ENCODE peak calls at places on chromosomes 16 and 17, in six cellular contexts. N, C, V, A, Y and J are unnamed samples.
A peak's percentile ranks its signal among the peaks of the same experiment; 100 is the strongest.

GRCh38 chr17:70622382-70623260 is 453.3 kb downstream of the KCNJ2 start:
- DNase-seq in Y (no peak), V (peak; percentile 87), N (no peak), A (peak; percentile 37), C (peak; percentile 37), J (peak; percentile 86)

GRCh38 chr17:1399679-1400512 is at the start of gene YWHAE:
- DNase-seq in A (peak; percentile 96), Y (peak; percentile 96), C (peak; percentile 95), V (peak; percentile 96), N (no peak), J (peak; percentile 92)

GRCh38 chr17:29567362-29568330 is 809 bp upstream of the ABHD15 start:
- DNase-seq in A (peak; percentile 87), V (peak; percentile 57), N (no peak), C (peak; percentile 23), Y (peak; percentile 82), J (peak; percentile 83)

GRCh38 chr17:39632153-39632941 is 4.6 kb upstream of the STARD3 start:
- DNase-seq in V (peak; percentile 70), N (no peak), A (no peak), Y (no peak), C (no peak), J (no peak)

GRCh38 chr17:78390241-78391050 is 12.0 kb downstream of the PGS1 start:
- DNase-seq in N (peak; percentile 96), Y (no peak), A (peak; percentile 76), V (no peak), C (no peak), J (peak; percentile 90)

GRCh38 chr16:65071371-65072311 is 50.2 kb downstream of the CDH11 start:
- DNase-seq in V (peak; percentile 72), N (no peak), A (no peak), Y (no peak), C (peak; percentile 64), J (no peak)

GRCh38 chr16:28063611-28064061 is at the start of gene GSG1L:
- DNase-seq in N (no peak), V (no peak), C (no peak), A (peak; percentile 83), Y (no peak), J (peak; percentile 87)

GRCh38 chr16:10552998-10553491 is 27.4 kb downstream of the EMP2 start:
- DNase-seq in Y (peak; percentile 48), A (peak; percentile 37), C (no peak), N (no peak), V (peak; percentile 15), J (no peak)

GRCh38 chr16:81201267-81201666 is 37.2 kb upstream of the BCO1 start:
- DNase-seq in A (no peak), N (no peak), Y (no peak), V (peak; percentile 18), C (no peak), J (no peak)

GRCh38 chr17:57084361-57084801 is 665 bp upstream of the AKAP1 start:
- DNase-seq in Y (no peak), N (no peak), V (no peak), A (no peak), C (no peak), J (no peak)

GRCh38 chr17:55434721-55435120 is 13.1 kb upstream of the MMD start:
- DNase-seq in N (no peak), A (no peak), V (no peak), C (no peak), Y (no peak), J (peak; percentile 64)

GRCh38 chr17:16287563-16288027 is 65.7 kb downstream of the CENPV start:
- DNase-seq in A (no peak), N (peak; percentile 77), Y (peak; percentile 15), V (no peak), C (no peak), J (no peak)